ENCODE peak calls at places on chromosomes 5 and 9, in nine cellular contexts. E is fibroblast of pulmonary artery, P is A549, M is lung, B is heart right ventricle, X is cardiac muscle cell, F is Peyer's patch, Z is BE2C, K is astrocyte of the spinal cord. W is an unnamed sample.

GRCh38 chr5:88407341-88407740 is 138.7 kb upstream of the TMEM161B start:
- DNase-seq in E (no peak), P (no peak), M (no peak), B (no peak), X (no peak), F (no peak), Z (no peak), K (no peak), W (no peak)

GRCh38 chr5:164204338-164204946 is 699.0 kb downstream of the MAT2B start:
- DNase-seq in E (peak; percentile 92), P (no peak), M (no peak), B (no peak), X (no peak), F (no peak), Z (no peak), K (peak; percentile 75), W (no peak)

GRCh38 chr5:115461506-115462290 is 82.9 kb downstream of the FEM1C start:
- DNase-seq in E (peak; percentile 54), P (peak; percentile 71), M (no peak), B (no peak), X (no peak), F (no peak), Z (no peak), K (peak; percentile 89), W (no peak)

GRCh38 chr5:151646334-151646733 is 40.4 kb downstream of the SPARC start:
- DNase-seq in E (no peak), P (no peak), M (no peak), B (no peak), X (no peak), F (no peak), Z (no peak), K (no peak), W (no peak)

GRCh38 chr5:153641183-153641688 is 150.8 kb downstream of the GRIA1 start:
- DNase-seq in E (no peak), P (no peak), M (no peak), B (peak; percentile 13), X (peak; percentile 21), F (no peak), Z (no peak), K (no peak), W (no peak)

GRCh38 chr9:2411459-2412215 is 209.9 kb upstream of the VLDLR start:
- DNase-seq in E (peak; percentile 37), P (no peak), M (no peak), B (no peak), X (peak; percentile 16), F (no peak), Z (no peak), K (peak; percentile 63), W (no peak)

GRCh38 chr5:147880461-147880860 is 1.9 kb downstream of the SCGB3A2 start:
- DNase-seq in E (no peak), P (no peak), M (no peak), B (no peak), X (no peak), F (no peak), Z (no peak), K (no peak), W (no peak)

GRCh38 chr9:138112090-138112748 is 234.6 kb downstream of the CACNA1B start:
- DNase-seq in E (no peak), P (no peak), M (no peak), B (no peak), X (no peak), F (no peak), Z (no peak), K (no peak), W (no peak)

GRCh38 chr5:157198277-157199058 is 17.8 kb downstream of the ITK start:
- DNase-seq in E (no peak), P (no peak), M (no peak), B (no peak), X (no peak), F (no peak), Z (no peak), K (no peak), W (no peak)

GRCh38 chr5:67287795-67288194 is 91.2 kb upstream of the CD180 start:
- DNase-seq in E (peak; percentile 52), P (no peak), M (no peak), B (no peak), X (no peak), F (no peak), Z (no peak), K (peak; percentile 84), W (no peak)

GRCh38 chr9:134684375-134684723 is 42.7 kb downstream of the COL5A1 start:
- DNase-seq in E (no peak), P (no peak), M (no peak), B (no peak), X (no peak), F (no peak), Z (no peak), K (no peak), W (no peak)

GRCh38 chr5:6502421-6502820 is 53.8 kb downstream of the UBE2QL1 start:
- DNase-seq in E (no peak), P (no peak), M (no peak), B (no peak), X (no peak), F (no peak), Z (no peak), K (no peak), W (no peak)

GRCh38 chr9:113828211-113828610 is 47.9 kb upstream of the ZNF618 start:
- DNase-seq in E (no peak), P (no peak), M (no peak), B (no peak), X (no peak), F (no peak), Z (no peak), K (peak; percentile 10), W (no peak)

GRCh38 chr9:126440938-126441337 is 114.3 kb downstream of the MVB12B start:
- DNase-seq in E (peak; percentile 4), P (no peak), M (no peak), B (no peak), X (no peak), F (no peak), Z (no peak), K (peak; percentile 59), W (no peak)

GRCh38 chr9:130837002-130837511 is 2.0 kb downstream of the ABL1 start:
- DNase-seq in E (peak; percentile 72), P (peak; percentile 28), M (no peak), B (no peak), X (no peak), F (no peak), Z (no peak), K (peak; percentile 56), W (no peak)
- H3K4me3 ChIP-seq in E (peak overlapping the region; percentile 93), P (peak overlapping the region; percentile 63), M (peak overlapping the region; percentile 3), B (peak overlapping the region; percentile 78), X (peak overlapping the region; percentile 81), F (no peak overlapping the region), Z (peak overlapping the region; percentile 72), K (peak overlapping the region; percentile 79), W (no peak overlapping the region)

DNA sequence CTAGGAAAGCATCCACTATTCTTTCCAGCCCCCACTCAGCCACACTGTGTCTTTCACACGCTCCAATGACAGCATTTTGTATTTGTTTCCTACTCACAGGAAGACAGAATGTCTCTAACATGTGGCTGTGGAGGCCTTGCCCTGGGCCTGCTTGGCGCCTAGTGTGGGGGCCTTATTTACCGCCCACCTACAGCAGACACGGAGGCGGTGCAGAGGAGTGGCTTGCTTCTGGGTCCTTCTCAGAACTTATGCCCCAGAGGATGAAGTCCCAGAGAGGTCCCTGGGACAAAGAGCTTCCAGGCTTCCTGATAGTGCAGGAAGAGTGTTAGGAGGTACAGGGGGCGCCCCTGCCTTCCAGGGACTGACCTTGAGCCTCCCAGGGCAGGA is 8.5 kb upstream of the MRNIP start:
- DNase-seq in E (no peak), P (no peak), M (no peak), B (no peak), X (no peak), F (peak; percentile 34), Z (no peak), K (no peak), W (no peak)
- TF ChIP-seq CTCF in E (no peak), P (no peak), M (no peak), B (no peak), X (no peak), F (no peak), Z (no peak), K (no peak), W (no peak)

GRCh38 chr5:132773114-132773513 is 3.9 kb downstream of the SEPTIN8 start:
- DNase-seq in E (no peak), P (no peak), M (no peak), B (no peak), X (no peak), F (no peak), Z (no peak), K (no peak), W (no peak)

GRCh38 chr5:132773601-132774355 is 3.3 kb downstream of the SEPTIN8 start:
- DNase-seq in E (no peak), P (no peak), M (no peak), B (no peak), X (no peak), F (no peak), Z (no peak), K (no peak), W (no peak)

GRCh38 chr5:132774896-132775295 is 2.1 kb downstream of the SEPTIN8 start:
- DNase-seq in E (no peak), P (no peak), M (no peak), B (no peak), X (no peak), F (no peak), Z (no peak), K (no peak), W (no peak)

GRCh38 chr5:132775439-132776076 is 1.5 kb downstream of the SEPTIN8 start:
- DNase-seq in E (no peak), P (no peak), M (no peak), B (no peak), X (peak; percentile 16), F (no peak), Z (no peak), K (no peak), W (no peak)

GRCh38 chr5:132774406-132774805 is 2.6 kb downstream of the SEPTIN8 start:
- DNase-seq in E (no peak), P (no peak), M (no peak), B (no peak), X (no peak), F (no peak), Z (no peak), K (no peak), W (no peak)
- H3K4me3 ChIP-seq in E (no peak overlapping the region), P (no peak overlapping the region), M (no peak overlapping the region), B (no peak overlapping the region), X (no peak overlapping the region), F (no peak overlapping the region), Z (no peak overlapping the region), K (no peak overlapping the region), W (no peak overlapping the region)

DNA sequence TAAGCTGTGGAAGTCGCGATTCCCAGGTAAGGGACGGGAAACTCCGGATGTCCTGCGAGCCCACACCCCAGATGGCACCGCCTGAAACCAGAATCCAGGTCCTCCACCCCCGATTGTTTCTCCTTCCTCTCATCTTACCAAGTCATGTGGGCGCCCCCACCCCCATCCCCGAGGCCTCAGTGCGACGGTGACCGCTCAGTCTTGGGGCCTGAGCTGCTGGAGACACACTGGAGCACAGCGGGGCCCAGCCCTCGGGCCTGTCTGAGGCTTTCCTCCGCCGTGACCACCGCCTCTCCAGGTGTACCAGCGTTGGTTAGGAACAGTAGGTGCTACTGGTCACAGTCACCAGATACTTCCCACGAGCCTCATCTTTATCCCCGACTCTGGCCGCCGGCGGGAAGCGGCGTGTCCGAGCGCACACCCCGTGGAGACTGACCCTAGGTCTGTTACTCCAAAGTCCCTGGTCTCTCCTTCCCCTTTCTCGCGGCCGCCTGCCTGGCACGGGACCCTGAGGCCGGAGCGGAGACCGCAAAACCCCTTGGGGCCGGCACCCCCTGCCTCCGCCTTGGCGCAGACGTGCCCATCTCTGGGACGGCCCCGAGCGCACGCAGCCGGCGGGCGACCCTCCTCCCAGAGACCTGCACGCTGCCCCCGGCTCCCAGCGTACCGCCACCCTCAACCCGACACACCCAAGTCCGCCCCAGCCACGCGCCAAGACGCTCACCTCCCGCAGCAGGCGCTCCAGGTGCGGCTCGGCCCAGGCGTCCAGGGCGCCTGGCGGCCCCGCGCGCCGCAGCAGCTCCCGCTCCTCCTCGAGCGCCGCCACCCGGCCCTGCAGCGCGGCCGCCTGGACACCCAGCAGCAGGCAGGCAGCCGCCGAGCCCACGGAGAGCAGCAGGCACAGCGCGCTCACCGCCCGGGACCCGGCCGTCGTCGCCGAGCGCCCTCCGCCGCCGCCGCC is 733 bp downstream of the COL23A1 start:
- DNase-seq in E (peak; percentile 22), P (no peak), M (no peak), B (no peak), X (peak; percentile 84), F (no peak), Z (peak; percentile 72), K (no peak), W (peak; percentile 20)
- TF ChIP-seq CTCF in E (no peak), P (no peak), M (peak; percentile 1), B (peak; percentile 29), X (no peak), F (no peak), Z (no peak), K (peak; percentile 10), W (no peak)